ENCODE peak calls at places on chromosome 7, in seven cellular contexts. H is OCI-LY7; R is ACHN; I is GM12891; A is astrocyte of the spinal cord; C is stimulated activated naive B cell treated with anti-CD40 and anti-IgM and Interleukin-4, amounts not matched to agents 10 μg/mL and 1 μg/mL and 100 μg/mL, for 72 hours; O is DMS153. B is an unnamed sample.

GRCh38 chr7:12708314-12708713 is 20.9 kb downstream of the ARL4A start:
- DNase-seq in I (no peak), O (no peak), R (no peak), H (no peak), A (no peak), C (no peak), B (no peak)

GRCh38 chr7:141322355-141322754 is 228.9 kb upstream of the AGK start:
- DNase-seq in A (no peak), I (no peak), H (no peak), O (no peak), C (no peak), R (no peak), B (no peak)

GRCh38 chr7:27130540-27131389 is at the start of gene HOXA4:
- DNase-seq in A (peak; percentile 92), R (peak; percentile 96), C (peak; percentile 66), O (no peak), I (no peak), H (peak; percentile 73), B (peak; percentile 69)

GRCh38 chr7:48091506-48092433 is 2.7 kb downstream of the UPP1 start:
- DNase-seq in I (no peak), O (no peak), A (no peak), R (no peak), H (no peak), C (no peak), B (no peak)

GRCh38 chr7:133509822-133510221 is 256.9 kb downstream of the EXOC4 start:
- DNase-seq in A (no peak), C (no peak), O (no peak), H (no peak), R (no peak), I (no peak), B (no peak)

GRCh38 chr7:81308643-81309354 is 389.9 kb upstream of the SEMA3C start:
- DNase-seq in I (no peak), R (no peak), A (no peak), H (no peak), O (no peak), C (no peak), B (no peak)

GRCh38 chr7:104848386-104848990 is 165.5 kb upstream of the KMT2E start:
- DNase-seq in R (peak; percentile 70), I (no peak), H (peak; percentile 51), C (peak; percentile 16), A (peak; percentile 48), O (peak; percentile 14), B (peak; percentile 57)

GRCh38 chr7:143490719-143491306 is 13.1 kb downstream of the TAS2R41 start:
- DNase-seq in A (no peak), R (peak; percentile 51), I (no peak), H (no peak), C (no peak), O (no peak), B (no peak)

GRCh38 chr7:93725954-93726353 is 151.4 kb upstream of the CALCR start:
- DNase-seq in R (no peak), O (no peak), H (no peak), I (no peak), C (no peak), A (no peak), B (no peak)

GRCh38 chr7:131845573-131846337 is 289.3 kb upstream of the PODXL start:
- DNase-seq in C (no peak), I (no peak), O (no peak), A (no peak), R (no peak), H (no peak), B (no peak)

GRCh38 chr7:14236834-14237233 is 247.4 kb upstream of the ETV1 start:
- DNase-seq in A (no peak), I (no peak), C (no peak), R (no peak), O (no peak), H (no peak), B (no peak)

GRCh38 chr7:19107392-19108147 is 9.9 kb downstream of the TWIST1 start:
- DNase-seq in H (no peak), A (peak; percentile 82), C (no peak), I (no peak), O (no peak), R (no peak), B (no peak)

GRCh38 chr7:29194206-29194593 is 375 bp upstream of the CHN2 start:
- DNase-seq in A (no peak), O (no peak), R (no peak), H (no peak), I (no peak), C (no peak), B (peak; percentile 27)

GRCh38 chr7:96045181-96045580 is 272.8 kb downstream of the DYNC1I1 start:
- DNase-seq in R (no peak), H (no peak), I (no peak), C (no peak), A (no peak), O (no peak), B (no peak)

GRCh38 chr7:49768835-49769234 is 4.6 kb upstream of the VWC2 start:
- DNase-seq in O (no peak), A (no peak), C (no peak), I (no peak), H (peak; percentile 27), R (no peak), B (no peak)

GRCh38 chr7:100859856-100860255 is 7.3 kb upstream of the TRIP6 start:
- DNase-seq in R (no peak), I (no peak), H (no peak), O (no peak), C (no peak), A (no peak), B (no peak)

GRCh38 chr7:114130860-114131259 is 212.1 kb upstream of the PPP1R3A start:
- DNase-seq in C (no peak), I (no peak), O (no peak), A (peak; percentile 9), R (no peak), H (no peak), B (no peak)

GRCh38 chr7:90180649-90181048 is 26.4 kb downstream of the STEAP1 start:
- DNase-seq in O (no peak), C (no peak), H (no peak), A (no peak), R (no peak), I (no peak), B (no peak)

GRCh38 chr7:135690566-135690965 is 28.3 kb downstream of the STMP1 start:
- DNase-seq in O (no peak), R (peak; percentile 39), A (peak; percentile 75), C (no peak), H (no peak), I (no peak), B (no peak)

GRCh38 chr7:2301510-2301860 is 12.8 kb downstream of the SNX8 start:
- DNase-seq in O (no peak), C (no peak), A (no peak), H (no peak), R (no peak), I (no peak), B (no peak)

GRCh38 chr7:2641406-2642393 is 9.9 kb downstream of the TTYH3 start:
- DNase-seq in A (peak; percentile 98), R (peak; percentile 99), C (peak; percentile 78), I (peak; percentile 68), H (peak; percentile 88), O (no peak), B (peak; percentile 94)

GRCh38 chr7:100546129-100546867 is 7.3 kb downstream of the AGFG2 start:
- DNase-seq in O (peak; percentile 95), R (no peak), H (no peak), C (no peak), A (no peak), I (no peak), B (peak; percentile 38)

GRCh38 chr7:129494041-129494440 is 8.3 kb upstream of the SMKR1 start:
- DNase-seq in R (no peak), C (no peak), I (no peak), H (no peak), O (no peak), A (peak; percentile 82), B (no peak)

GRCh38 chr7:84637568-84638338 is 443.2 kb upstream of the SEMA3A start:
- DNase-seq in A (peak; percentile 86), O (no peak), R (peak; percentile 98), H (no peak), C (no peak), I (no peak), B (no peak)

GRCh38 chr7:64619705-64620104 is 46.2 kb upstream of the ZNF107 start:
- DNase-seq in C (no peak), A (no peak), R (no peak), I (no peak), H (peak; percentile 44), O (no peak), B (no peak)

GRCh38 chr7:141418087-141418486 is 133.1 kb upstream of the AGK start:
- DNase-seq in C (no peak), A (no peak), I (no peak), H (no peak), O (no peak), R (no peak), B (no peak)

GRCh38 chr7:102452451-102452850 is 12.2 kb downstream of the ALKBH4 start:
- DNase-seq in O (no peak), I (no peak), C (no peak), A (no peak), R (no peak), H (no peak), B (no peak)

GRCh38 chr7:98267305-98267704 is 14.2 kb upstream of the BRI3 start:
- DNase-seq in O (no peak), I (no peak), H (no peak), A (no peak), C (no peak), R (no peak), B (no peak)

GRCh38 chr7:80916770-80917681 is 1.8 kb downstream of the SEMA3C start:
- DNase-seq in H (no peak), I (no peak), C (no peak), R (peak; percentile 97), O (no peak), A (peak; percentile 86), B (no peak)

GRCh38 chr7:95910341-95910740 is 138.0 kb downstream of the DYNC1I1 start:
- DNase-seq in H (no peak), O (no peak), R (no peak), A (no peak), C (no peak), I (no peak), B (no peak)

GRCh38 chr7:98252655-98253054 is 623 bp upstream of the TECPR1 start:
- DNase-seq in C (no peak), R (no peak), H (no peak), O (no peak), A (no peak), I (no peak), B (no peak)

GRCh38 chr7:112584290-112584689 is 103.5 kb downstream of the LSMEM1 start:
- DNase-seq in O (no peak), I (no peak), A (no peak), H (no peak), C (no peak), R (no peak), B (no peak)

GRCh38 chr7:12490105-12490688 is 80.3 kb upstream of the SCIN start:
- DNase-seq in C (no peak), H (peak; percentile 45), I (no peak), R (peak; percentile 64), A (peak; percentile 49), O (peak; percentile 79), B (no peak)

GRCh38 chr7:92584953-92585352 is 5.2 kb downstream of the FAM133B start:
- DNase-seq in C (no peak), A (no peak), O (no peak), R (peak; percentile 44), I (no peak), H (no peak), B (no peak)